ENCODE peak calls at places on chromosomes 7 and 10, in eight cellular contexts. P, J, D, K, V, H, W and L are unnamed samples.

GRCh38 chr10:123149568-123150228 is 1.8 kb downstream of the HMX2 start:
- DNase-seq in P (no peak), J (no peak), D (peak), K (peak), V (no peak), H (no peak), W (no peak), L (no peak)

GRCh38 chr10:131657318-131657984 is 243.4 kb upstream of the PPP2R2D start:
- DNase-seq in P (no peak), J (no peak), D (no peak), K (no peak), V (no peak), H (no peak), W (no peak), L (no peak)

GRCh38 chr7:35968140-35968940 is 167.5 kb downstream of the SEPTIN7 start:
- DNase-seq in P (no peak), J (no peak), D (peak), K (no peak), V (no peak), H (no peak), W (no peak), L (no peak)

GRCh38 chr7:156543699-156544098 is 96.9 kb upstream of the RNF32 start:
- DNase-seq in P (no peak), J (no peak), D (no peak), K (no peak), V (no peak), H (no peak), W (no peak), L (no peak)

GRCh38 chr10:100866575-100867098 is 46.1 kb upstream of the SLF2 start:
- DNase-seq in P (no peak), J (peak), D (no peak), K (no peak), V (no peak), H (no peak), W (no peak), L (no peak)

GRCh38 chr7:106284516-106285050 is at the start of gene NAMPT:
- DNase-seq in P (no peak), J (no peak), D (peak), K (no peak), V (no peak), H (peak), W (no peak), L (no peak)

GRCh38 chr7:40921589-40922315 is 781.1 kb downstream of the INHBA start:
- DNase-seq in P (no peak), J (no peak), D (no peak), K (no peak), V (no peak), H (no peak), W (no peak), L (no peak)

GRCh38 chr7:51366930-51367613 is 50.5 kb upstream of the COBL start:
- DNase-seq in P (no peak), J (peak), D (peak), K (peak), V (peak), H (peak), W (no peak), L (peak)

GRCh38 chr7:143485500-143485899 is 7.8 kb downstream of the TAS2R41 start:
- DNase-seq in P (no peak), J (no peak), D (no peak), K (peak), V (no peak), H (no peak), W (no peak), L (no peak)

GRCh38 chr10:126893841-126894240 is 11.4 kb upstream of the DOCK1 start:
- DNase-seq in P (no peak), J (no peak), D (no peak), K (no peak), V (no peak), H (no peak), W (no peak), L (no peak)

GRCh38 chr7:81075150-81075549 is 156.3 kb upstream of the SEMA3C start:
- DNase-seq in P (peak), J (no peak), D (no peak), K (peak), V (no peak), H (no peak), W (no peak), L (no peak)

GRCh38 chr7:74488518-74488917 is 34.8 kb downstream of the GTF2IRD1 start:
- DNase-seq in P (no peak), J (no peak), D (no peak), K (no peak), V (no peak), H (no peak), W (no peak), L (no peak)

GRCh38 chr7:131827421-131827820 is 271.0 kb upstream of the PODXL start:
- DNase-seq in P (no peak), J (no peak), D (no peak), K (no peak), V (no peak), H (no peak), W (no peak), L (no peak)

GRCh38 chr7:50788393-50788792 is 5.7 kb upstream of the GRB10 start:
- DNase-seq in P (no peak), J (no peak), D (no peak), K (no peak), V (no peak), H (no peak), W (no peak), L (no peak)

GRCh38 chr10:94138391-94138790 is 144.7 kb downstream of the PLCE1 start:
- DNase-seq in P (no peak), J (no peak), D (no peak), K (peak), V (no peak), H (no peak), W (no peak), L (no peak)

GRCh38 chr7:67843001-67843400 is 846.4 kb downstream of the TYW1 start:
- DNase-seq in P (no peak), J (no peak), D (no peak), K (no peak), V (no peak), H (no peak), W (no peak), L (no peak)

GRCh38 chr10:122237326-122237725 is 33.8 kb upstream of the BTBD16 start:
- DNase-seq in P (no peak), J (no peak), D (peak), K (no peak), V (no peak), H (no peak), W (no peak), L (no peak)

GRCh38 chr10:87658383-87658795 is 1.3 kb upstream of the PAPSS2 start:
- DNase-seq in P (no peak), J (no peak), D (no peak), K (peak), V (no peak), H (no peak), W (no peak), L (no peak)

GRCh38 chr7:69067397-69067796 is 530.9 kb upstream of the AUTS2 start:
- DNase-seq in P (no peak), J (peak), D (no peak), K (no peak), V (no peak), H (peak), W (no peak), L (peak)

GRCh38 chr7:134750083-134751062 is 29.1 kb upstream of the CALD1 start:
- DNase-seq in P (peak), J (peak), D (peak), K (peak), V (peak), H (peak), W (no peak), L (peak)

GRCh38 chr10:71268247-71268691 is 50.8 kb upstream of the SLC29A3 start:
- DNase-seq in P (no peak), J (no peak), D (no peak), K (peak), V (peak), H (peak), W (no peak), L (peak)
- TF ChIP-seq RAD21 in P (peak), J (peak), D (peak), K (peak), V (no peak), H (peak), W (no peak), L (peak)

GRCh38 chr10:133528845-133529575 is 1.8 kb downstream of the CYP2E1 start:
- DNase-seq in P (no peak), J (no peak), D (peak), K (peak), V (no peak), H (peak), W (no peak), L (no peak)
- TF ChIP-seq RAD21 in P (no peak), J (no peak), D (no peak), K (no peak), V (no peak), H (no peak), W (no peak), L (no peak)

GRCh38 chr10:80148166-80148805 is 15.8 kb downstream of the PLAC9 start:
- DNase-seq in P (no peak), J (no peak), D (no peak), K (no peak), V (no peak), H (no peak), W (no peak), L (no peak)

GRCh38 chr10:80146918-80147317 is 14.4 kb downstream of the PLAC9 start:
- DNase-seq in P (no peak), J (no peak), D (no peak), K (no peak), V (no peak), H (no peak), W (no peak), L (no peak)

GRCh38 chr10:80149123-80149522 is 16.6 kb downstream of the PLAC9 start:
- DNase-seq in P (no peak), J (no peak), D (no peak), K (no peak), V (no peak), H (no peak), W (no peak), L (no peak)

GRCh38 chr10:80141696-80142460 is 9.3 kb downstream of the PLAC9 start:
- DNase-seq in P (no peak), J (no peak), D (no peak), K (no peak), V (no peak), H (no peak), W (no peak), L (no peak)

DNA sequence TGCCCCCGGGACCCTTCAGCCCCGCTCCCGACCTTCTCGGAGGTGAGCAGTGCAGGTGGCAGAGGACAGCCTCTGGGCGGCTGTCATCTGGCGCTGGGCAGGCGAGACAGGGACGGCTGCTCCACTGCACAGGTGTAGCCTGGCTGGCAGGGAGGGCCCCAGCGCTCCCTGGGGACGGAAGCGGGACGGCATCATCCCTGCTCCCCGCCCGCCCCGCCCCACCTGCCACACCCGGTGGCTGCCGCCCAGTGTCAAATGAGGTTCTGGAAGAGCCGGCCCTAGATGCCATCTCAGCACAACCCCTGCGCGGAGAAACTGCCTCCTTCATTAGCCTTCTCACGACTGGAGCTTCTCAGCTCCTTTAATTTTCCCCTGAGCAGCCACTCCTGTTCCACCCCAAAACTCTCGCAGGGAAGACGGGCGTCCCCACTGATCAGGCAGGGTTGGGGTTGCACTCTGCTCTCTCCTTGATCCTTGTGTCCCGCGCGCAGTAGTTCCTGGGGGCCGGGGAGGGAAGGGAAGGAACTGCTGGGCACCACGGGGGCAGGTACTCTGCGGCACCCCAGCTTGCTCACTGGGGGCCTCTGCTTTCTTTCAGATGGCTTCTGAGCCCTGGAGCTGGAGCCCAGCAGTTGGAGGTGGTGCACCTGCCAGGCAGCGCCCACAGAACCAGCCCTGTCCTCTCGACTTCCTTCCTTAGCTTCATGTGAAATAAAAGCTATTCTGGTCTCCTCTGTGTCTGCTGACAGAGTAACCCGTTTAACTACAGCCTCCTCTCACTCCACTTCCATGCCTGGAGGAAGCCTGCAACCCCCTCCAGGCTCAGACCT is 12.0 kb downstream of the PLAC9 start:
- DNase-seq in P (peak), J (no peak), D (peak), K (no peak), V (no peak), H (no peak), W (no peak), L (no peak)
- TF ChIP-seq RAD21 in P (no peak), J (no peak), D (no peak), K (no peak), V (no peak), H (no peak), W (no peak), L (no peak)

GRCh38 chr10:7432884-7433726 is 22.3 kb upstream of the SFMBT2 start:
- DNase-seq in P (no peak), J (no peak), D (no peak), K (no peak), V (no peak), H (no peak), W (no peak), L (no peak)

GRCh38 chr10:7433861-7434260 is 23.0 kb upstream of the SFMBT2 start:
- DNase-seq in P (no peak), J (no peak), D (no peak), K (no peak), V (no peak), H (no peak), W (no peak), L (no peak)

GRCh38 chr10:7434332-7434731 is 23.5 kb upstream of the SFMBT2 start:
- DNase-seq in P (no peak), J (no peak), D (no peak), K (no peak), V (no peak), H (no peak), W (no peak), L (no peak)

GRCh38 chr10:7436490-7437100 is 25.8 kb upstream of the SFMBT2 start:
- DNase-seq in P (no peak), J (no peak), D (no peak), K (peak), V (no peak), H (no peak), W (no peak), L (no peak)

DNA sequence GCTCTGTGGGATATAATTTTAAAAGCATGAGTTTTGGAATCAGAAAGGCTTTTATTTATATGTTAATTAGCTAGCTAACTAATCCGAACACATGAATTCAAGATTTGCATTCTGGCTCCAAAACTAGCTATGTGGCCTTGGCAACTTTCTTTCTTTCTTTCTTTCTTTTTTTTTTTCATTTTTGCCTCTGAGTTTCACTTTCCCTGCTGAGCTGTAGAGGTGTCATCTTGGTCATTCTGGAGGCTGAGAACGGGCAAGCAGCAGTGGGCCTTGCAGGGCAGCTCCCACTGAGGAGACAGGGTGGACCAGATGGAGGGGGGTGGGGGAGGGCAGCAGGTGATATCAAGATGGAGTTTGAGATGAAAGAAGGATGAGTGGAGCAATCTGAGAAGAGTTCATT is 24.8 kb upstream of the SFMBT2 start:
- DNase-seq in P (no peak), J (no peak), D (no peak), K (no peak), V (no peak), H (no peak), W (no peak), L (no peak)
- TF ChIP-seq RAD21 in P (no peak), J (no peak), D (no peak), K (no peak), V (no peak), H (no peak), W (no peak), L (no peak)

GRCh38 chr7:33130184-33130583 is 820 bp downstream of the BBS9 start:
- DNase-seq in P (no peak), J (no peak), D (peak), K (peak), V (no peak), H (no peak), W (no peak), L (no peak)
- TF ChIP-seq RAD21 in P (no peak), J (no peak), D (no peak), K (no peak), V (no peak), H (no peak), W (no peak), L (no peak)

GRCh38 chr10:61994404-61995031 is 93.0 kb downstream of the ARID5B start:
- DNase-seq in P (no peak), J (no peak), D (no peak), K (no peak), V (no peak), H (no peak), W (no peak), L (no peak)
- TF ChIP-seq RAD21 in P (no peak), J (no peak), D (no peak), K (no peak), V (no peak), H (no peak), W (no peak), L (no peak)

GRCh38 chr10:13414855-13415254 is 66.8 kb upstream of the SEPHS1 start:
- DNase-seq in P (peak), J (no peak), D (peak), K (no peak), V (peak), H (peak), W (no peak), L (no peak)
- TF ChIP-seq RAD21 in P (peak), J (peak), D (peak), K (peak), V (peak), H (no peak), W (no peak), L (no peak)

DNA sequence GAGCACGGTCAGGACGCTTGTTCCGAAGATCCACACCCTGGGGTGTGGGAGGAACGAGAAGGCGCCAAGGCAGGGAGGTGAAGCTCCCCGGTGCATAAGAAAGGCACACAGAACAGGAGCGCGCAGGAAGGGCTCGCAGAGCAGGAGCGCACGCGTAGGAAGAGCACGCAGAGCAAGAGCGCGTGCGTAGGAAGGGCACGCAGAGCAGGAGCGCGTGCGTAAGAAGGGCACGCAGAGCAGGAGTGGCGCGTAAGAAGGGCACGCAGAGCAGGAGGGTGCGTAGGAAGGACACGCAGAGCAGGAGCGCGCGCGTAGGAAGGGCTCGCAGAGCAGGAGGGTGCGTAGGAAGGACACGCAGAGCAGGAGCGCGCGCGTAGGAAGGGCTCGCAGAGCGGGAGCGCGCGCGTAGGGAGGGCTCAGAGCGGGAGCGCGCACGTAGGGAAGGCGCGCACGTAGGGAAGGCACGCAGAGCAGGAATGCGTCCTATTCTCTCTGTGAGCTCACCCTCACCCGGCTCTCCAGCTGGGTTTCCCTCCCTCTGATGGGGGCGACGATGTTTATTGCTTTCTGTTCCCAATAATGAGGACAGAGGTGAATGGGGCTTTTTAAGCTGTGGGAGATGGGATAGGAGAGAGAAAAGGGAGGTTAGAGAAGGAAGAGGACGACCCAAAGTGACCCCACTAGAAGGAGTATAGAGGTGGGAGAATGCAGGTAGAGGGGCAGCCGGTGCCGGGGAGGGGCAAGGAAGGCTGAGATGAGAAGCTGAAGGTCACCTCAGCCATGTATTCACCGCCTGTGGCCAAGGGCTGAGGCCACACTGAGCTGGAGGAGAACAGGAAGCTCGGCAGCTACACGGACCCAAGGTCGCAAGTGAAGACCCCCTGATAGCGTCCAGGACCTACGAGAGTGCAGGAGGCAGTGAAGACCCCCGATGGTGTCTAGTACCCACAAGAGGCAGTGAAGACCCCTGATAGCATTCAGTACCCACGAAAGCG is 423.2 kb downstream of the PTPRN2 start:
- DNase-seq in P (no peak), J (no peak), D (no peak), K (no peak), V (no peak), H (no peak), W (no peak), L (no peak)
- TF ChIP-seq RAD21 in P (no peak), J (no peak), D (no peak), K (no peak), V (no peak), H (no peak), W (no peak), L (no peak)

DNA sequence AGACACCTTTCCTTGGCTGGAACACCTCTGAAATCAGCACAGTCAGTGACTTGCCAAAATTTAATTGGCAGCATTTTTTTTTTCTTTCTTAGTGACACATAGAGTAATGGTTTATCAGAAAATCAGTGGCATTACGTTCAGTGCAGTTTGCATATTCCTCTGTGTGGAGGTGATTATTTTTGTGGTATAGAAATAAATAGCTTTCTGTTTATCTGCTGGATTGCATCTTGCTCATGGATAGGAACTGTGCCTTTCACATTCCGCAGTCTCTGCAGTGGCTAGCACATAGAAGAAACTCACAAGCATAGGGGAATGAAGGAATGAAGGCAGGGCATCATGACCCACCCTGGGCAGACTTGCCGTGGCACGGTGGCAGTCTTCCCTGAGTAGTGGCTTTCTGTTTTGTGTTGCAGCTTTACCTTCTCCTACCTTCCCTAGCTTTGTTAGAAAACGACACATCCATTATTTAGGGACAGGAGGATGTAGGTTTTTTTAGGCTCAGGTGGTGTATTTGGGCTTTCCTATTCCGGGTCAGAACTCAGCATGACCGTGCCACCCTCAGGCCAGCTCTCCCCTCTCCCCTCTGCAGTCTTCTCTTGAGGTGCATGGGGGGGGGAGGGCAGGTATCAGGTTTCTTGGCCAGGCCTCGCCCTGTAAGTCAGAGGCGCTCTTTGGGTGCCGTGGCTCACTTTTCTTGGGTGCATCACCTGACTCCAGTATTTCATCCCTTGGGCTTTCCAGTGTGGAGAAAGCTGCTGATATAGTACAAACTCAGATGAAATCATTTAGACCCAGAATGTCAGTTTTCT is 112.5 kb upstream of the GJD4 start:
- DNase-seq in P (no peak), J (no peak), D (no peak), K (no peak), V (no peak), H (peak), W (no peak), L (no peak)
- TF ChIP-seq RAD21 in P (no peak), J (no peak), D (no peak), K (no peak), V (no peak), H (no peak), W (no peak), L (no peak)